ENCODE peak calls at places on chromosomes 13 and 19, in ten cellular contexts. X is AG08395; D is prostate gland; E is cardiac fibroblast; J is RPMI7951; L is brain pericyte; Q is tibial artery; I is omental fat pad; S is effector memory CD4-positive, alpha-beta T cell; A is thoracic aorta. F is an unnamed sample.

GRCh38 chr13:46134961-46135522 is 30.2 kb upstream of the CPB2 start:
- DNase-seq in X (no peak), D (peak), E (no peak), J (peak), L (no peak), Q (no peak), I (no peak), S (no peak), A (no peak), F (no peak)

GRCh38 chr13:73158851-73159250 is 100.0 kb downstream of the KLF5 start:
- DNase-seq in X (no peak), D (no peak), E (peak), J (peak), L (no peak), Q (no peak), I (no peak), S (no peak), A (no peak), F (no peak)

GRCh38 chr13:113901231-113901630 is 37.4 kb upstream of the GAS6 start:
- DNase-seq in X (no peak), D (no peak), E (peak), J (no peak), L (no peak), Q (no peak), I (peak), S (no peak), A (no peak), F (no peak)

GRCh38 chr19:43330726-43331434 is 22.6 kb upstream of the CD177 start:
- DNase-seq in X (no peak), D (no peak), E (no peak), J (no peak), L (no peak), Q (no peak), I (no peak), S (no peak), A (no peak), F (no peak)

GRCh38 chr19:7888145-7888825 is at the start of gene LRRC8E:
- DNase-seq in X (peak), D (peak), E (peak), J (peak), L (no peak), Q (no peak), I (no peak), S (no peak), A (no peak), F (no peak)

GRCh38 chr13:59490651-59491050 is 673.1 kb downstream of the DIAPH3 start:
- DNase-seq in X (no peak), D (no peak), E (no peak), J (no peak), L (no peak), Q (no peak), I (no peak), S (no peak), A (no peak), F (no peak)

GRCh38 chr19:19506592-19506991 is 8.8 kb downstream of the TSSK6 start:
- DNase-seq in X (no peak), D (no peak), E (no peak), J (no peak), L (no peak), Q (no peak), I (no peak), S (no peak), A (no peak), F (no peak)

GRCh38 chr13:24670927-24671326 is 9.3 kb upstream of the ATP12A start:
- DNase-seq in X (peak), D (no peak), E (peak), J (peak), L (no peak), Q (no peak), I (no peak), S (no peak), A (no peak), F (no peak)

GRCh38 chr19:46494115-46494935 is 1.3 kb downstream of the PNMA8B start:
- DNase-seq in X (no peak), D (no peak), E (no peak), J (no peak), L (no peak), Q (no peak), I (no peak), S (no peak), A (no peak), F (no peak)

GRCh38 chr13:39565036-39565949 is 37.7 kb downstream of the LHFPL6 start:
- DNase-seq in X (peak), D (no peak), E (peak), J (peak), L (no peak), Q (no peak), I (no peak), S (no peak), A (no peak), F (no peak)

GRCh38 chr13:101925731-101926130 is 473.3 kb downstream of the ITGBL1 start:
- DNase-seq in X (no peak), D (no peak), E (no peak), J (no peak), L (no peak), Q (no peak), I (no peak), S (no peak), A (no peak), F (no peak)

GRCh38 chr19:35756373-35757230 is at the start of gene HSPB6:
- DNase-seq in X (peak), D (no peak), E (peak), J (peak), L (no peak), Q (peak), I (no peak), S (no peak), A (no peak), F (peak)

GRCh38 chr19:18814063-18814462 is 17.7 kb upstream of the UPF1 start:
- DNase-seq in X (peak), D (no peak), E (peak), J (peak), L (no peak), Q (peak), I (no peak), S (no peak), A (no peak), F (no peak)

GRCh38 chr19:11172576-11172975 is 17.0 kb upstream of the SPC24 start:
- DNase-seq in X (no peak), D (no peak), E (no peak), J (no peak), L (no peak), Q (no peak), I (no peak), S (no peak), A (no peak), F (no peak)

GRCh38 chr13:27573265-27573664 is 47.1 kb downstream of the LNX2 start:
- DNase-seq in X (peak), D (no peak), E (peak), J (peak), L (no peak), Q (no peak), I (no peak), S (no peak), A (no peak), F (no peak)

GRCh38 chr13:84543976-84544375 is 661.7 kb upstream of the SLITRK1 start:
- DNase-seq in X (no peak), D (no peak), E (no peak), J (no peak), L (no peak), Q (no peak), I (no peak), S (no peak), A (no peak), F (no peak)

GRCh38 chr19:53994811-53995210 is 3.4 kb downstream of the CACNG6 start:
- DNase-seq in X (no peak), D (no peak), E (no peak), J (no peak), L (no peak), Q (no peak), I (no peak), S (no peak), A (no peak), F (no peak)